ENCODE peak calls at places on chromosomes 12 and 14, in ten cellular contexts. Z, S, C, R, G, X, E, V, D and T are unnamed samples.

GRCh38 chr14:63972323-63972932 is 119.6 kb downstream of the SYNE2 start:
- DNase-seq in Z (no peak), S (no peak), C (no peak), R (no peak), G (no peak), X (no peak), E (no peak), V (no peak), D (no peak), T (no peak)

GRCh38 chr12:4962539-4963486 is 53.1 kb downstream of the KCNA1 start:
- DNase-seq in Z (peak), S (peak), C (peak), R (no peak), G (no peak), X (no peak), E (no peak), V (peak), D (no peak), T (no peak)

GRCh38 chr12:9115731-9116689 is at the start of gene A2M:
- DNase-seq in Z (peak), S (peak), C (no peak), R (no peak), G (no peak), X (no peak), E (no peak), V (no peak), D (no peak), T (no peak)

GRCh38 chr14:69980457-69981414 is 101.5 kb downstream of the SMOC1 start:
- DNase-seq in Z (peak), S (no peak), C (no peak), R (no peak), G (no peak), X (no peak), E (no peak), V (no peak), D (no peak), T (no peak)

GRCh38 chr14:36928432-36928831 is 244.0 kb downstream of the SLC25A21 start:
- DNase-seq in Z (no peak), S (no peak), C (no peak), R (no peak), G (no peak), X (no peak), E (no peak), V (no peak), D (no peak), T (no peak)

GRCh38 chr12:13342971-13343370 is 146.4 kb downstream of the EMP1 start:
- DNase-seq in Z (no peak), S (peak), C (no peak), R (no peak), G (peak), X (no peak), E (peak), V (no peak), D (no peak), T (no peak)

GRCh38 chr12:126361804-126362203 is 1296.6 kb downstream of the AACS start:
- DNase-seq in Z (no peak), S (no peak), C (no peak), R (no peak), G (no peak), X (no peak), E (no peak), V (no peak), D (no peak), T (no peak)

GRCh38 chr12:103785243-103786031 is 55.6 kb downstream of the NT5DC3 start:
- DNase-seq in Z (no peak), S (no peak), C (no peak), R (no peak), G (no peak), X (no peak), E (no peak), V (peak), D (no peak), T (no peak)

GRCh38 chr14:98926802-98927201 is 345.2 kb downstream of the BCL11B start:
- DNase-seq in Z (no peak), S (peak), C (no peak), R (no peak), G (no peak), X (no peak), E (no peak), V (peak), D (no peak), T (no peak)

GRCh38 chr12:78628701-78629100 is 235.9 kb upstream of the SYT1 start:
- DNase-seq in Z (no peak), S (no peak), C (no peak), R (no peak), G (no peak), X (no peak), E (no peak), V (no peak), D (no peak), T (peak)

GRCh38 chr12:41055875-41056577 is 132.1 kb upstream of the PDZRN4 start:
- DNase-seq in Z (peak), S (peak), C (no peak), R (no peak), G (no peak), X (no peak), E (no peak), V (peak), D (no peak), T (no peak)

GRCh38 chr12:105222326-105222655 is 13.7 kb downstream of the APPL2 start:
- DNase-seq in Z (no peak), S (no peak), C (no peak), R (no peak), G (no peak), X (no peak), E (no peak), V (no peak), D (no peak), T (no peak)

GRCh38 chr12:123475256-123475703 is 17.3 kb downstream of the SNRNP35 start:
- DNase-seq in Z (no peak), S (no peak), C (no peak), R (no peak), G (no peak), X (no peak), E (no peak), V (no peak), D (no peak), T (no peak)

GRCh38 chr12:92735131-92735721 is 32.4 kb downstream of the PLEKHG7 start:
- DNase-seq in Z (peak), S (peak), C (no peak), R (no peak), G (no peak), X (no peak), E (peak), V (peak), D (no peak), T (no peak)

GRCh38 chr12:39081910-39082309 is 176.5 kb upstream of the CPNE8 start:
- DNase-seq in Z (no peak), S (no peak), C (no peak), R (no peak), G (no peak), X (no peak), E (no peak), V (no peak), D (no peak), T (no peak)